ENCODE peak calls at places on chromosome X, in ten cellular contexts. J, Z, H, N, W, G, U, L, X and R are unnamed samples.
A peak's percentile ranks its signal among the peaks of the same experiment; 100 is the strongest.

GRCh38 chrX:132622130-132622529 is 133.3 kb upstream of the MBNL3 start:
- DNase-seq in J (peak; percentile 57), Z (no peak), H (no peak), N (no peak), W (no peak), G (no peak), U (peak; percentile 57), L (no peak), X (no peak), R (no peak)

GRCh38 chrX:140439455-140439854 is 65.4 kb downstream of the SOX3 start:
- DNase-seq in J (peak; percentile 10), Z (no peak), H (peak; percentile 28), N (no peak), W (no peak), G (no peak), U (no peak), L (no peak), X (no peak), R (peak; percentile 77)

GRCh38 chrX:10137516-10137915 is 19.3 kb upstream of the CLCN4 start:
- DNase-seq in J (no peak), Z (no peak), H (no peak), N (no peak), W (no peak), G (no peak), U (peak; percentile 5), L (no peak), X (no peak), R (no peak)

GRCh38 chrX:130393451-130394074 is 8.1 kb upstream of the GPR119 start:
- DNase-seq in J (peak; percentile 15), Z (no peak), H (peak; percentile 63), N (no peak), W (peak; percentile 71), G (peak; percentile 16), U (peak; percentile 60), L (no peak), X (no peak), R (no peak)

GRCh38 chrX:12843668-12844279 is 23.1 kb upstream of the TLR7 start:
- DNase-seq in J (no peak), Z (no peak), H (no peak), N (no peak), W (no peak), G (no peak), U (no peak), L (no peak), X (peak; percentile 14), R (no peak)

GRCh38 chrX:24934279-24934678 is 81.5 kb downstream of the ARX start:
- DNase-seq in J (no peak), Z (no peak), H (no peak), N (no peak), W (no peak), G (no peak), U (no peak), L (no peak), X (no peak), R (no peak)

GRCh38 chrX:123803331-123803983 is 56.4 kb upstream of the XIAP start:
- DNase-seq in J (peak; percentile 84), Z (no peak), H (peak; percentile 17), N (no peak), W (peak; percentile 66), G (no peak), U (peak; percentile 70), L (no peak), X (no peak), R (no peak)

GRCh38 chrX:130216312-130216711 is 44.5 kb downstream of the RAB33A start:
- DNase-seq in J (peak; percentile 2), Z (no peak), H (no peak), N (no peak), W (no peak), G (no peak), U (peak; percentile 6), L (no peak), X (peak; percentile 2), R (no peak)

GRCh38 chrX:149630681-149631292 is 805 bp downstream of the TMEM185A start:
- DNase-seq in J (peak; percentile 33), Z (no peak), H (no peak), N (no peak), W (peak; percentile 15), G (peak; percentile 3), U (peak; percentile 64), L (no peak), X (no peak), R (no peak)

GRCh38 chrX:51694254-51694653 is 11.6 kb upstream of the CENPVL2 start:
- DNase-seq in J (no peak), Z (no peak), H (no peak), N (no peak), W (no peak), G (no peak), U (no peak), L (no peak), X (no peak), R (peak; percentile 10)

GRCh38 chrX:17104433-17104832 is 158.0 kb downstream of the REPS2 start:
- DNase-seq in J (no peak), Z (no peak), H (no peak), N (no peak), W (no peak), G (no peak), U (no peak), L (no peak), X (no peak), R (no peak)

GRCh38 chrX:42531431-42531830 is 246.5 kb downstream of the PPP1R2C start:
- DNase-seq in J (no peak), Z (no peak), H (no peak), N (no peak), W (no peak), G (no peak), U (no peak), L (no peak), X (no peak), R (no peak)

GRCh38 chrX:72620550-72621145 is 48.0 kb upstream of the HDAC8 start:
- DNase-seq in J (peak; percentile 84), Z (peak; percentile 72), H (no peak), N (peak; percentile 61), W (peak; percentile 55), G (peak; percentile 22), U (peak; percentile 75), L (peak; percentile 81), X (no peak), R (no peak)

GRCh38 chrX:71251456-71251973 is 2.4 kb downstream of the ZMYM3 start:
- DNase-seq in J (no peak), Z (no peak), H (no peak), N (no peak), W (no peak), G (no peak), U (no peak), L (no peak), X (no peak), R (no peak)

GRCh38 chrX:34654939-34655338 is 2.1 kb downstream of the TMEM47 start:
- DNase-seq in J (no peak), Z (no peak), H (peak; percentile 5), N (no peak), W (no peak), G (no peak), U (peak; percentile 28), L (no peak), X (no peak), R (no peak)

DNA sequence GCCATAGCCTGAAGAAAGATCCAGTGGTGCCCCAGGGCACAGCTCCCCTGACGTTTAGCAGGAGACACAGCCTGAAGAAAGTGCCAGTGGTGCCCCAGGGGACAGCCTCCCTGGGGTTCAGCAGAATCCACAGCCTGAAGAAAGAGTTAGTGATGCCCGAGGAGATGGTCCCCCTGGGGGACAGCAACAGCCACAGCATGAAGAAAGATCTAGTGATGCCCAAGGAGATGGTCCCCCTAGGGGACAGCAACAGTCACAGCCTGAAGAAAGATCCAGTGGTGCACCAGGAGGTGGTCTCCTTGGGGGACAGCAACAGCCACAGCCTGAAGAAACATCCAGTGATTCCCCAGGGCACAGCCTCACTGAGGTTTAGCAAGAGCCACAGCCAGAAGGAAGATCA is 2.8 kb downstream of the TEX13C start:
- DNase-seq in J (no peak), Z (no peak), H (no peak), N (no peak), W (no peak), G (no peak), U (no peak), L (no peak), X (no peak), R (no peak)
- TF ChIP-seq CTCF in J (no peak), Z (no peak), H (no peak), N (no peak), W (no peak), G (no peak), U (no peak), L (no peak), X (no peak), R (no peak)

DNA sequence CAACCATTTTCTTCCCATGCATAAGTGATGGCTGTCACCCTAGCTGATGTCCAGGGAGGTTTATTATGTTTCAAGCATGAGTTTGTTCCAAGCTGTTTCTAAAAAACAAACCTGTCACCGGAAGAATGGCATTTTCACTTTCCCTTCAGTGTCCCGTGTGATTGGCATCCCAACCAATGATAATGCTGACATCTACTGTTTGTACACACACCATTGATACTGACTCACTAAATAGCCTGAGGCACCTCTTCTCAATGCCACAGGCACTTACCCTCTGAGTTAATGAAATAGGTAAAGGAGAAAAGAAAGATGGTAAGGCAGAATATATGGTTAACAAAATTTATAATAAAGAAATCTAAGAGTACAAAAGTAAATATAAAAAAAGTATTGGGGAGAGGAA is 23.1 kb upstream of the VCX2 start:
- DNase-seq in J (no peak), Z (no peak), H (no peak), N (no peak), W (no peak), G (no peak), U (no peak), L (no peak), X (no peak), R (no peak)
- TF ChIP-seq CTCF in J (no peak), Z (no peak), H (no peak), N (no peak), W (no peak), G (no peak), U (no peak), L (no peak), X (no peak), R (no peak)

DNA sequence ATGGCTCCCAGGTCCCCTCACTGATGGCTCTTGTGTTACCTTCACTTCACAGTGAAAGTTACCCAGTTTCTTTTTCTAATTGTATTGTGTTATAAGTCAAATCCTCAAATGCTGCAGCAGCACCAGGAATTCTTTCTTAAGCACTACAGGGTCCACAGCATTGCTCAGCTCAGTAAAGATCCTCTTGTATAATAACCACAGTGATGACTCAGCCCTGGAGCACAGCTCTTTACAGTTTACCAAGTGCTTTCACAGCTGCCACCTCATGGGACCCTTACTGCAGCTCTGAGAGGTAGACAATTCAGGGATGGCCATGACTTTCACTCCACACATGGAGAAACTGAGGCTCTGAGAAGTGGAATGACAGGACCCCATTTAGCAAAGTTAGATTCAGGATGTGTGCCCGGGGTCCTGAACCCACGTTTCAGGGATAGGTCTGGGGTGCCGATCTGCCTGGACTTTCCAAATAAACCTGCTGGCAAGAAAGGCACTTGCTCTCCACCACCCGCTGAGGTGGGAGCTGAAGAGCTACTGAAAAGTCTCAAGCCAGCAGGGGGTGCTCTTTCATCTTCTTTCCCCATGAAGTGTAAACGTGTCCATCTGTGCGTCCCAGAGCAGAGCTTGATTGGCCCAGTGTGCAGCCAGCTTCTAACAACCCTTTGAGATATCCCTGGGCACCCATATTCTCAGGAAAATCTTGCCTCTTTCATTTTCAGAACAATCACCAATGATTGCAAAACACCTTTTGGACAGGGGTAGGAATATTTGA is 35.7 kb upstream of the GABRQ start:
- DNase-seq in J (peak; percentile 56), Z (no peak), H (no peak), N (no peak), W (no peak), G (no peak), U (no peak), L (no peak), X (no peak), R (no peak)
- TF ChIP-seq CTCF in J (no peak), Z (no peak), H (no peak), N (no peak), W (no peak), G (no peak), U (no peak), L (no peak), X (no peak), R (peak; percentile 35)

GRCh38 chrX:30883141-30883540 is 5.9 kb downstream of the TAB3 start:
- DNase-seq in J (no peak), Z (no peak), H (no peak), N (no peak), W (no peak), G (no peak), U (no peak), L (no peak), X (no peak), R (no peak)
- TF ChIP-seq CTCF in J (no peak), Z (no peak), H (no peak), N (no peak), W (no peak), G (no peak), U (no peak), L (no peak), X (no peak), R (no peak)